ENCODE peak calls at places on chromosomes 12 and 14, in eight cellular contexts. I is Panc1; K is GM10248; X is fibroblast of villous mesenchyme; M is lung; U is SK-N-SH; F is CD8-positive, alpha-beta T cell; G is AG04450. P is an unnamed sample.
A peak's percentile ranks its signal among the peaks of the same experiment; 100 is the strongest.

GRCh38 chr12:65620026-65620425 is 204.3 kb upstream of the HMGA2 start:
- DNase-seq in M (no peak), G (no peak), K (no peak), U (no peak), I (no peak), F (no peak), X (peak; percentile 60), P (no peak)

GRCh38 chr12:14896477-14897184 is 11.0 kb upstream of the MGP start:
- DNase-seq in M (no peak), F (no peak), X (peak; percentile 97), K (no peak), G (peak; percentile 52), I (no peak), U (no peak), P (no peak)

GRCh38 chr12:11980133-11980532 is 90.6 kb upstream of the BCL2L14 start:
- DNase-seq in X (no peak), I (no peak), M (no peak), K (no peak), G (no peak), F (no peak), U (no peak), P (no peak)

GRCh38 chr14:96352708-96353107 is 10.4 kb downstream of the ATG2B start:
- DNase-seq in K (no peak), X (no peak), U (no peak), G (no peak), F (no peak), M (no peak), I (no peak), P (no peak)

GRCh38 chr12:49410833-49411232 is 43.6 kb downstream of the SPATS2 start:
- DNase-seq in U (no peak), F (no peak), I (no peak), G (no peak), K (no peak), X (no peak), M (no peak), P (no peak)

GRCh38 chr12:58547217-58547616 is 373.1 kb downstream of the LRIG3 start:
- DNase-seq in U (no peak), G (no peak), X (no peak), K (no peak), M (no peak), F (no peak), I (no peak), P (no peak)

GRCh38 chr14:94021001-94021400 is 5.1 kb upstream of the OTUB2 start:
- DNase-seq in G (no peak), F (no peak), X (no peak), I (no peak), K (no peak), U (no peak), M (no peak), P (no peak)

GRCh38 chr12:92597997-92598396 is 104.8 kb upstream of the PLEKHG7 start:
- DNase-seq in I (no peak), G (no peak), U (no peak), K (no peak), F (no peak), X (no peak), M (no peak), P (no peak)

GRCh38 chr14:39396448-39396847 is 35.8 kb downstream of the FBXO33 start:
- DNase-seq in U (no peak), I (no peak), M (no peak), G (no peak), F (no peak), X (peak; percentile 28), K (no peak), P (no peak)

GRCh38 chr12:42541965-42542364 is 47.6 kb downstream of the PRICKLE1 start:
- DNase-seq in K (no peak), I (no peak), M (no peak), G (no peak), U (no peak), F (no peak), X (no peak), P (no peak)

GRCh38 chr14:103105580-103106168 is 11.1 kb downstream of the EXOC3L4 start:
- DNase-seq in F (no peak), K (no peak), I (no peak), G (no peak), M (no peak), U (no peak), X (no peak), P (peak; percentile 63)

GRCh38 chr14:91310620-91311283 is 66.2 kb upstream of the GPR68 start:
- DNase-seq in F (no peak), X (no peak), M (no peak), G (no peak), U (no peak), K (no peak), I (no peak), P (no peak)

GRCh38 chr14:100323121-100323941 is at the start of gene SLC25A47:
- DNase-seq in K (no peak), M (no peak), G (no peak), X (no peak), I (no peak), U (no peak), F (no peak), P (no peak)

GRCh38 chr12:127162902-127163301 is 1104.1 kb upstream of the TMEM132C start:
- DNase-seq in F (peak; percentile 60), K (no peak), G (no peak), X (peak; percentile 45), I (no peak), U (no peak), M (no peak), P (no peak)

GRCh38 chr12:101995684-101996083 is 66.1 kb downstream of the WASHC3 start:
- DNase-seq in X (no peak), I (no peak), M (no peak), U (no peak), F (no peak), G (no peak), K (no peak), P (no peak)

GRCh38 chr12:96210376-96211055 is 16.3 kb downstream of the ELK3 start:
- DNase-seq in G (no peak), M (no peak), K (no peak), U (no peak), F (peak; percentile 69), X (no peak), I (no peak), P (no peak)

GRCh38 chr12:15728118-15728598 is 61.0 kb downstream of the EPS8 start:
- DNase-seq in I (peak; percentile 47), K (no peak), X (peak; percentile 79), G (peak; percentile 21), M (no peak), U (peak; percentile 1), F (no peak), P (no peak)

GRCh38 chr12:103105971-103106597 is 148.6 kb downstream of the ASCL1 start:
- DNase-seq in G (no peak), M (no peak), U (no peak), X (no peak), F (no peak), K (peak; percentile 28), I (no peak), P (peak; percentile 48)

GRCh38 chr12:293199-293598 is 30.6 kb upstream of the SLC6A13 start:
- DNase-seq in K (no peak), M (no peak), X (no peak), U (no peak), I (no peak), G (no peak), F (no peak), P (no peak)

GRCh38 chr12:26195641-26196423 is 459 bp downstream of the SSPN start:
- DNase-seq in U (peak; percentile 78), I (peak; percentile 62), M (peak; percentile 41), K (peak; percentile 34), F (no peak), X (peak; percentile 37), G (no peak), P (peak; percentile 48)

GRCh38 chr12:12979151-12979550 is 20.9 kb downstream of the HEBP1 start:
- DNase-seq in I (no peak), M (no peak), X (peak; percentile 88), G (no peak), K (no peak), F (no peak), U (no peak), P (no peak)

GRCh38 chr12:58148405-58148804 is 207.0 kb downstream of the ATP23 start:
- DNase-seq in K (no peak), I (no peak), F (no peak), G (peak; percentile 13), U (peak; percentile 15), X (peak; percentile 74), M (no peak), P (no peak)

GRCh38 chr14:103561381-103562134 is 899 bp downstream of the BAG5 start:
- DNase-seq in I (no peak), X (peak; percentile 60), G (no peak), K (peak; percentile 64), F (no peak), U (peak; percentile 74), M (peak; percentile 45), P (peak; percentile 75)

GRCh38 chr12:96828169-96828789 is 78.8 kb upstream of the NEDD1 start:
- DNase-seq in X (no peak), G (no peak), F (no peak), K (no peak), I (no peak), M (no peak), U (no peak), P (no peak)

GRCh38 chr14:96761066-96761465 is 36.1 kb upstream of the VRK1 start:
- DNase-seq in U (no peak), G (no peak), M (no peak), F (no peak), K (no peak), I (no peak), X (no peak), P (no peak)

GRCh38 chr12:6766651-6767300 is 613 bp downstream of the PTMS start:
- DNase-seq in F (peak; percentile 72), M (peak; percentile 80), K (peak; percentile 77), G (no peak), U (peak; percentile 86), X (peak; percentile 76), I (no peak), P (peak; percentile 85)
- TF ChIP-seq CTCF in F (peak; percentile 37), M (peak; percentile 68), K (peak; percentile 85), G (peak; percentile 47), U (peak; percentile 63), X (peak; percentile 47), I (peak; percentile 87), P (peak; percentile 84)

DNA sequence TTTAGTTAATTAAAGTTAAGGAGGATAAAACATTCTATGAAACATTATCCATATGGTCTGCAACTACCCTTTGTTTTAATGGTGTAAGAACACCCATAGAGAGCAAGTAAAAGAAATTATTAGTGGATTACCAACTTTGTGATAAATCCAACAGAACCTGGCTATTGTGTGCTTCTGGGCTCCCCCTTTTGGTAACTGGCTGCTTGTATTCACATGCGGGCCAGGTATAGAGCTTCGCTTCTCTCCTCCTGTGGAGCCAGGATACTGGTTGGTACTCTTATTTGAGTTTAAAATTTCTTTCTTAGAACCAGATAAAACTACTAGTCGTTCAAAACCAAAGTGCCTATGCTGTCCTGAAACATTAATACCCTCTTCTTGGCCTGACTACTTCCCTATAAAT is 81.0 kb downstream of the PTPRR start:
- DNase-seq in K (no peak), M (no peak), I (no peak), X (no peak), G (no peak), U (no peak), F (no peak), P (no peak)
- TF ChIP-seq CTCF in K (no peak), M (no peak), I (no peak), X (no peak), G (no peak), U (no peak), F (no peak), P (no peak)

GRCh38 chr14:82872494-82872893 is 1338.8 kb upstream of the SEL1L start:
- DNase-seq in X (no peak), I (no peak), U (peak; percentile 6), G (no peak), K (no peak), M (no peak), F (no peak), P (no peak)
- TF ChIP-seq CTCF in X (no peak), I (peak; percentile 11), U (peak; percentile 57), G (peak; percentile 2), K (no peak), M (no peak), F (no peak), P (no peak)

GRCh38 chr12:122500685-122501488 is at the start of gene ZCCHC8:
- DNase-seq in X (peak; percentile 100), I (peak; percentile 87), M (peak; percentile 98), G (peak; percentile 95), U (peak; percentile 92), K (peak; percentile 94), F (peak; percentile 96), P (peak; percentile 93)
- TF ChIP-seq CTCF in X (peak; percentile 15), I (no peak), M (no peak), G (peak; percentile 16), U (no peak), K (peak; percentile 30), F (no peak), P (no peak)